ENCODE peak calls at places on chromosomes 2 and 18, in four cellular contexts. C is endodermal cell, R is K562, K is neural progenitor cell. T is an unnamed sample.

GRCh38 chr2:230601510-230601909 is 111.1 kb upstream of the CAB39 start:
- DNase-seq in C (no peak), K (no peak), R (no peak), T (peak)

GRCh38 chr2:44254023-44254422 is 21.3 kb upstream of the SLC3A1 start:
- DNase-seq in R (no peak), K (no peak), C (no peak), T (no peak)

GRCh38 chr2:105038383-105039061 is 653 bp downstream of the MRPS9 start:
- DNase-seq in K (no peak), R (no peak), C (no peak), T (peak)

GRCh38 chr18:29753379-29753778 is 1289.2 kb downstream of the DSC3 start:
- DNase-seq in C (no peak), R (no peak), K (no peak), T (no peak)

GRCh38 chr2:234548720-234549420 is 52.0 kb upstream of the ARL4C start:
- DNase-seq in R (no peak), K (no peak), C (peak), T (no peak)

GRCh38 chr2:190791347-190791982 is 89.2 kb upstream of the GLS start:
- DNase-seq in K (no peak), C (peak), R (no peak), T (no peak)

GRCh38 chr2:30862054-30862651 is 54.9 kb upstream of the CAPN13 start:
- DNase-seq in R (peak), C (peak), K (peak), T (peak)

GRCh38 chr2:181546086-181546485 is 88.9 kb downstream of the ITGA4 start:
- DNase-seq in C (no peak), K (no peak), R (no peak), T (no peak)

GRCh38 chr2:145797692-145798091 is 1277.8 kb upstream of the ZEB2 start:
- DNase-seq in C (no peak), R (no peak), K (no peak), T (no peak)

GRCh38 chr2:239194731-239195317 is 206.0 kb downstream of the HDAC4 start:
- DNase-seq in R (no peak), K (no peak), C (no peak), T (no peak)

GRCh38 chr2:3021720-3022119 is 355.9 kb downstream of the EIPR1 start:
- DNase-seq in K (no peak), C (peak), R (no peak), T (no peak)

DNA sequence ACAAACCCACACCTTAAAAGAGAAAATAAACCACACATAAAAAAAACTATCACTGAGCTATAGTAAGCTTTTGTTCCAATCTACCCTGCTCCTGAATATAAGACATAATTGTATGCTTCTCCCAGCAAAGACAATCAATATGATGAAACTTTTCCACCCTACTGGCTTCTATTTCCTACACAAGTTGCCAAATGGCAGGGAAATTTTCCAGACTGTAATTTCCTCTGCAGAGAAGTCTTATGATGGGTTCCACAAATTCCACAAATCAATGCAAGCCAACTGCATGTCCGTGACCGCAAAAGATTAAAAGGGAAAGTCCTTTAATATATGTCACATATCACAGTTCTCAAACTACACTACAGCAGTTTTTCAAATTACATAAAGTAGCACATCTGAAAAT is 61.3 kb downstream of the RPL31 start:
- DNase-seq in K (no peak), C (no peak), R (no peak), T (no peak)
- H3K9ac ChIP-seq in K (no peak), C (no peak), R (no peak), T (no peak)

GRCh38 chr2:32168513-32168912 is 2.8 kb downstream of the SLC30A6 start:
- DNase-seq in R (peak), K (peak), C (no peak), T (peak)
- H3K4me3 ChIP-seq in R (no peak), K (no peak), C (no peak), T (no peak)

DNA sequence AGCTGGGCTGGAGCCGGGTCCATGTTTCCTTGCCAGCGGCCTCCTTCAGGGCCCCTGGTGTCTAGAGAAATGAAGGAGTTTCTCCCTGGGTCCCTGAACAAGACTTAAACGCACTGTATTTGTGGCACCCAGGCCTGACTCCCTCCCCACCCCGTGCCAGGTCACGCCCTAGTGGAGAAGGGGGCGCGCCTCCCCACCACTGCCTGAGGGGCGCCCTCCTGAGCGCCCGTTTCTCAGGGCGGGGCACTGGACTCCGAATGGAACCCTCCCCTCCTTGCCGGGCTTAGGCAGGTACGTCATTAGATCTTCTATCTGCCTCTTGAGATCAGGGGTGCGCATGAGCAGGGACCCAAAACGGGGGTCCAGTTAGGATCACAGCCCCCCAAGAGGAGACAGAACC is 16.3 kb downstream of the ODC1 start:
- DNase-seq in C (no peak), K (no peak), R (no peak), T (no peak)
- H3K9ac ChIP-seq in C (no peak), K (no peak), R (no peak), T (no peak)

GRCh38 chr2:188979730-188980123 is 5.6 kb downstream of the COL3A1 start:
- DNase-seq in C (no peak), K (no peak), R (no peak), T (no peak)
- H3K4me3 ChIP-seq in C (no peak), K (no peak), R (no peak), T (no peak)

T was measured in Karpas-422.